ENCODE peak calls at places on chromosomes 1 and 21, in nine cellular contexts. Y, C, T, W, G, D, I, K and S are unnamed samples.

GRCh38 chr1:178489399-178489798 is 7.4 kb downstream of the CLEC20A start:
- DNase-seq in C (no peak), Y (no peak), G (no peak), I (no peak), W (no peak), D (no peak), T (no peak), K (no peak), S (no peak)

GRCh38 chr1:244114895-244115294 is 63.8 kb downstream of the ZBTB18 start:
- DNase-seq in K (no peak), T (no peak), D (no peak), I (no peak), C (no peak), G (no peak), W (no peak), Y (no peak), S (no peak)

GRCh38 chr1:84355556-84355955 is 42.7 kb upstream of the DNASE2B start:
- DNase-seq in K (no peak), C (no peak), G (no peak), T (no peak), I (no peak), D (no peak), W (no peak), Y (no peak), S (no peak)

GRCh38 chr1:226738421-226738994 is 574 bp downstream of the ITPKB start:
- DNase-seq in D (peak; percentile 59), T (no peak), Y (peak; percentile 57), W (no peak), C (peak; percentile 73), I (no peak), G (peak; percentile 61), K (peak; percentile 37), S (peak; percentile 22)

GRCh38 chr21:30443226-30443625 is 3.2 kb downstream of the KRTAP15-1 start:
- DNase-seq in T (no peak), G (no peak), W (no peak), C (no peak), I (no peak), D (peak; percentile 4), K (no peak), Y (no peak), S (no peak)

GRCh38 chr1:7650801-7651200 is 120.3 kb upstream of the VAMP3 start:
- DNase-seq in C (no peak), D (peak; percentile 40), I (no peak), K (peak; percentile 57), Y (no peak), W (no peak), T (no peak), G (no peak), S (no peak)

GRCh38 chr1:159957824-159958268 is 3.8 kb upstream of the SLAMF9 start:
- DNase-seq in G (no peak), Y (no peak), C (no peak), T (no peak), I (no peak), W (no peak), D (no peak), K (peak; percentile 70), S (no peak)

GRCh38 chr1:36874271-36875017 is 159.9 kb downstream of the GRIK3 start:
- DNase-seq in Y (no peak), W (no peak), K (peak; percentile 17), T (no peak), C (no peak), G (no peak), I (peak; percentile 11), D (no peak), S (no peak)

GRCh38 chr1:150021191-150021688 is 10.7 kb upstream of the OTUD7B start:
- DNase-seq in I (no peak), T (no peak), D (peak; percentile 63), K (peak; percentile 45), G (no peak), C (no peak), W (no peak), Y (no peak), S (no peak)

GRCh38 chr1:162062542-162063015 is 6.9 kb upstream of the NOS1AP start:
- DNase-seq in D (no peak), T (no peak), C (no peak), G (peak; percentile 46), W (peak; percentile 21), K (peak; percentile 60), I (no peak), Y (no peak), S (no peak)

GRCh38 chr1:11648732-11649158 is 5.5 kb downstream of the FBXO2 start:
- DNase-seq in D (no peak), K (peak; percentile 58), I (no peak), G (no peak), T (no peak), Y (no peak), C (no peak), W (no peak), S (peak; percentile 49)

GRCh38 chr1:12095822-12096263 is 32.7 kb downstream of the TNFRSF8 start:
- DNase-seq in C (no peak), W (no peak), G (peak; percentile 2), K (no peak), T (no peak), D (peak; percentile 16), I (no peak), Y (no peak), S (no peak)

GRCh38 chr1:170296642-170297041 is 150.9 kb downstream of the NTMT2 start:
- DNase-seq in T (no peak), W (no peak), G (no peak), Y (no peak), K (no peak), I (no peak), C (no peak), D (no peak), S (no peak)

GRCh38 chr1:145740269-145740668 is 21.0 kb downstream of the CD160 start:
- DNase-seq in Y (no peak), W (peak; percentile 78), I (no peak), K (no peak), D (peak; percentile 56), C (no peak), G (no peak), T (no peak), S (no peak)

GRCh38 chr1:147627435-147628110 is 42.8 kb downstream of the ACP6 start:
- DNase-seq in W (peak; percentile 26), K (peak; percentile 59), I (no peak), C (peak; percentile 58), G (no peak), T (peak; percentile 43), Y (peak; percentile 50), D (peak; percentile 65), S (peak; percentile 35)

GRCh38 chr1:162229534-162229933 is 147.1 kb downstream of the SPATA46 start:
- DNase-seq in K (no peak), Y (no peak), W (no peak), D (no peak), T (no peak), I (no peak), G (no peak), C (no peak), S (no peak)

GRCh38 chr1:150537732-150538684 is 11.2 kb upstream of the ADAMTSL4 start:
- DNase-seq in I (peak; percentile 76), W (peak; percentile 42), K (no peak), G (peak; percentile 77), C (no peak), D (peak; percentile 52), T (no peak), Y (no peak), S (no peak)

GRCh38 chr1:53362851-53363642 is 35.2 kb upstream of the LRP8 start:
- DNase-seq in G (peak; percentile 22), W (no peak), C (peak; percentile 39), I (no peak), D (peak; percentile 8), K (peak; percentile 8), Y (no peak), T (peak; percentile 7), S (no peak)

GRCh38 chr21:46038871-46039397 is 57.4 kb downstream of the COL6A1 start:
- DNase-seq in G (peak; percentile 86), C (peak; percentile 66), K (no peak), D (no peak), T (no peak), Y (no peak), I (peak; percentile 76), W (no peak), S (no peak)

GRCh38 chr1:102105931-102106550 is 109.3 kb upstream of the OLFM3 start:
- DNase-seq in G (no peak), W (no peak), C (no peak), D (no peak), K (no peak), T (no peak), Y (no peak), I (no peak), S (no peak)

GRCh38 chr1:102100666-102101065 is 103.9 kb upstream of the OLFM3 start:
- DNase-seq in K (no peak), I (no peak), D (no peak), Y (no peak), T (no peak), W (no peak), G (no peak), C (no peak), S (no peak)

GRCh38 chr1:102103645-102104044 is 106.9 kb upstream of the OLFM3 start:
- DNase-seq in W (no peak), T (no peak), Y (no peak), D (no peak), G (no peak), I (no peak), K (no peak), C (no peak), S (no peak)

GRCh38 chr1:102099916-102100315 is 103.2 kb upstream of the OLFM3 start:
- DNase-seq in K (no peak), G (no peak), T (no peak), Y (no peak), I (no peak), W (no peak), C (no peak), D (no peak), S (no peak)

GRCh38 chr1:102102276-102102780 is 105.6 kb upstream of the OLFM3 start:
- DNase-seq in C (no peak), Y (no peak), G (no peak), I (no peak), T (no peak), K (no peak), D (no peak), W (no peak), S (no peak)
- H3K9me3 ChIP-seq in C (no peaks in the 10 kb centered on the region), Y (no peaks in the 10 kb centered on the region), G (no peaks in the 10 kb centered on the region), I (no peaks in the 10 kb centered on the region), T (no peaks in the 10 kb centered on the region), K (no peaks in the 10 kb centered on the region), D (no peaks in the 10 kb centered on the region), W (peaks cover 5% of the 10 kb centered on the region), S (no peaks in the 10 kb centered on the region)

GRCh38 chr1:247919952-247920351 is at the start of gene OR2T8:
- DNase-seq in T (no peak), I (no peak), Y (no peak), D (no peak), G (no peak), K (no peak), C (no peak), W (no peak), S (no peak)
- H3K9me3 ChIP-seq in T (no peaks in the 10 kb centered on the region), I (no peaks in the 10 kb centered on the region), Y (no peaks in the 10 kb centered on the region), D (no peaks in the 10 kb centered on the region), G (peaks cover 2% of the 10 kb centered on the region), K (no peaks in the 10 kb centered on the region), C (no peaks in the 10 kb centered on the region), W (peaks cover 10% of the 10 kb centered on the region), S (no peaks in the 10 kb centered on the region)

GRCh38 chr1:151902858-151903257 is 6.5 kb downstream of the THEM4 start:
- DNase-seq in K (no peak), Y (no peak), D (no peak), C (no peak), G (no peak), W (no peak), T (no peak), I (no peak), S (no peak)
- H3K9me3 ChIP-seq in K (no peaks in the 10 kb centered on the region), Y (no peaks in the 10 kb centered on the region), D (peaks cover 31% of the 10 kb centered on the region), C (peaks cover 42% of the 10 kb centered on the region), G (no peaks in the 10 kb centered on the region), W (peaks cover 18% of the 10 kb centered on the region), T (peaks cover 15% of the 10 kb centered on the region), I (no peaks in the 10 kb centered on the region), S (peaks cover 5% of the 10 kb centered on the region)

GRCh38 chr1:247105966-247106365 is 1.8 kb upstream of the ZNF669 start:
- DNase-seq in C (no peak), I (no peak), D (no peak), K (no peak), T (no peak), G (no peak), Y (no peak), W (no peak), S (no peak)
- H3K9me3 ChIP-seq in C (peaks cover 19% of the 10 kb centered on the region), I (no peaks in the 10 kb centered on the region), D (peaks cover 11% of the 10 kb centered on the region), K (no peaks in the 10 kb centered on the region), T (no peaks in the 10 kb centered on the region), G (no peaks in the 10 kb centered on the region), Y (peaks cover 15% of the 10 kb centered on the region), W (peaks cover 15% of the 10 kb centered on the region), S (peaks cover 12% of the 10 kb centered on the region)